ENCODE peak calls at places on chromosomes 1 and 21, in seven cellular contexts. R is hepatocyte; P is CD8-positive, alpha-beta T cell; G is cardiac muscle cell; I is ovary; O is transverse colon; Q is heart left ventricle. D is an unnamed sample.

GRCh38 chr1:174262747-174263241 is 103.5 kb downstream of the RABGAP1L start:
- DNase-seq in O (no peak), I (no peak), Q (peak; percentile 30), R (peak; percentile 54), G (peak; percentile 74), P (no peak), D (peak; percentile 59)

GRCh38 chr1:159068877-159069276 is 7.7 kb downstream of the AIM2 start:
- DNase-seq in R (no peak), O (no peak), G (peak; percentile 67), I (no peak), P (no peak), Q (no peak), D (no peak)

GRCh38 chr1:1630965-1631792 is 794 bp upstream of the MMP23B start:
- DNase-seq in G (peak; percentile 80), Q (peak; percentile 86), R (peak; percentile 65), O (peak; percentile 60), P (peak; percentile 38), I (peak; percentile 90), D (no peak)

GRCh38 chr21:45887121-45887611 is 94.4 kb upstream of the COL6A1 start:
- DNase-seq in I (no peak), R (no peak), G (peak; percentile 32), Q (peak; percentile 52), O (no peak), P (no peak), D (no peak)

GRCh38 chr1:178486100-178487069 is 10.4 kb downstream of the CLEC20A start:
- DNase-seq in O (no peak), G (peak; percentile 26), I (no peak), Q (no peak), P (no peak), R (no peak), D (no peak)

GRCh38 chr21:43467785-43468184 is 40.9 kb upstream of the SIK1 start:
- DNase-seq in G (no peak), P (no peak), O (no peak), R (no peak), Q (peak; percentile 5), I (no peak), D (no peak)

GRCh38 chr1:173669491-173669941 is at the start of gene ANKRD45:
- DNase-seq in O (no peak), Q (peak; percentile 44), P (no peak), G (peak; percentile 76), R (peak; percentile 57), I (peak; percentile 70), D (no peak)

GRCh38 chr1:232432313-232432712 is 197.6 kb downstream of the SIPA1L2 start:
- DNase-seq in O (no peak), G (peak; percentile 26), I (no peak), R (no peak), Q (peak; percentile 63), P (no peak), D (no peak)

GRCh38 chr1:173715538-173715844 is 710 bp downstream of the KLHL20 start:
- DNase-seq in Q (no peak), O (no peak), G (no peak), R (no peak), P (no peak), I (no peak), D (no peak)

GRCh38 chr1:36273024-36273423 is 33.1 kb upstream of the SH3D21 start:
- DNase-seq in O (no peak), Q (no peak), R (no peak), I (no peak), P (no peak), G (peak; percentile 35), D (no peak)
- H3K27ac ChIP-seq in O (no peak overlapping the region), Q (no peak overlapping the region), R (peak overlapping the region; percentile 4), I (no peak overlapping the region), P (no peak overlapping the region), G (peak overlapping the region; percentile 88), D (no peak overlapping the region)

GRCh38 chr1:40039757-40040510 is 595 bp upstream of the CAP1 start:
- DNase-seq in I (peak; percentile 83), Q (peak; percentile 93), P (peak; percentile 75), O (peak; percentile 92), R (peak; percentile 77), G (peak; percentile 93), D (peak; percentile 79)

GRCh38 chr1:40042337-40042736 is 1.8 kb downstream of the CAP1 start:
- DNase-seq in Q (no peak), P (no peak), O (no peak), G (no peak), I (no peak), R (no peak), D (no peak)

GRCh38 chr1:40039245-40039756 is 1.2 kb upstream of the CAP1 start:
- DNase-seq in R (no peak), P (no peak), I (no peak), G (no peak), O (no peak), Q (no peak), D (no peak)

GRCh38 chr1:40041466-40041838 is 923 bp downstream of the CAP1 start:
- DNase-seq in Q (no peak), R (no peak), P (no peak), G (no peak), O (no peak), I (no peak), D (peak; percentile 34)

DNA sequence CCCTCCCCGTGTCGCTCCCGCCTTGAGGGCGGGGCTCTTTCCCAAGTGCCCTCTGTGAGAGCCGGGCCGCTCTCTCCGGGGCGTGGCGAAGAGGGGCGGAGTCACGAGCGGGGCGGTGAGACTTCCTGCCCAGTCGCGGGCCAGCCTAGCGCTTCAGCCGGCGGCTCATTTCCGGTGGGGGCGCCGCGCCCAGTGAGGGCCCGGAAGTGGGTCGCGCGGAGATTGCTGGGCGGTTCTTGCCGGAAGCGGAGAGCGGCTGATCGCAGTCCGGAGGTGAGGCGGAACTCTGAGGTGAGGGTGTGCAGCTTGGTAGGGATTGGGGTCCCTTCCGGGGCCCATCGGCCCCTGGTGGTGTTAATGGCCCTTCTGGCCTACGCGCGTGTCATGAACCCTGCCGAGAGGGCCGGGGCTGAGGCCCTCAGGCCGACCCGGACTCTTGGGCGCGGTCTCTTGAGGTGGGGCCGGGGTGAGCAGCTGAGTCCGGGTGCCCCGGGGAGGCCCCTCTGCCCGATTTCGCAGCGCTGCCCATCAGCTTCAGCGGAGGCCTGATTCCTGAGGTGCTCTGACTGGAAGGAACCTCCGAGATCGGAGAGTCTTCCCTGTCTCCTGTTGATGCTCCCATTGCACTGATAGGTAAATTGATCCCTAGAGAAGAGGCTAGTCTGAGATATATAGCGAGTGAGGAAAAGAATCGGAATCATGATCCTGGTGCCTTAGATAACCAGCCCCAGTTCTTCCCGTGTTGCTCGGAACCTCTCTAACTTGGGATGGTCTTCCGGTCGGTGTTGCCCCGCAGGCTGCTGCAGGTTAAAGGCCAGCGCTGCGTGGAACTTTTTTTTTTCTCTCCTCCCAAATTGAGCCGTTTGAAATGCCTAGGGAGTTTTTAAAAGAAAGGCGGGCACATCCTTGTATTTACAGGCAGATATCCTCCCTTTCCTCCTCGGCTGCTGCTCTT is at the start of gene CAP1:
- DNase-seq in G (peak; percentile 99), Q (peak; percentile 99), O (peak; percentile 100), R (peak; percentile 100), I (peak; percentile 100), P (peak; percentile 100), D (peak; percentile 100)
- H3K4me1 ChIP-seq in G (peaks cover 7% of the 10 kb centered on the region), Q (peaks cover 48% of the 10 kb centered on the region), O (peaks cover 22% of the 10 kb centered on the region), R (peaks cover 24% of the 10 kb centered on the region), I (peaks cover 2% of the 10 kb centered on the region), P (peaks cover 71% of the 10 kb centered on the region), D (peaks cover 7% of the 10 kb centered on the region)

GRCh38 chr1:156368889-156369684 is at the start of gene RHBG:
- DNase-seq in G (peak; percentile 42), O (peak; percentile 71), I (peak; percentile 70), R (peak; percentile 86), P (no peak), Q (peak; percentile 41), D (peak; percentile 71)
- H3K27me3 ChIP-seq in G (peaks cover 17% of the 10 kb centered on the region), O (peaks cover 71% of the 10 kb centered on the region), I (no peaks in the 10 kb centered on the region), R (no peaks in the 10 kb centered on the region), P (peaks cover 5% of the 10 kb centered on the region), Q (peaks cover 39% of the 10 kb centered on the region), D (no peaks in the 10 kb centered on the region)

DNA sequence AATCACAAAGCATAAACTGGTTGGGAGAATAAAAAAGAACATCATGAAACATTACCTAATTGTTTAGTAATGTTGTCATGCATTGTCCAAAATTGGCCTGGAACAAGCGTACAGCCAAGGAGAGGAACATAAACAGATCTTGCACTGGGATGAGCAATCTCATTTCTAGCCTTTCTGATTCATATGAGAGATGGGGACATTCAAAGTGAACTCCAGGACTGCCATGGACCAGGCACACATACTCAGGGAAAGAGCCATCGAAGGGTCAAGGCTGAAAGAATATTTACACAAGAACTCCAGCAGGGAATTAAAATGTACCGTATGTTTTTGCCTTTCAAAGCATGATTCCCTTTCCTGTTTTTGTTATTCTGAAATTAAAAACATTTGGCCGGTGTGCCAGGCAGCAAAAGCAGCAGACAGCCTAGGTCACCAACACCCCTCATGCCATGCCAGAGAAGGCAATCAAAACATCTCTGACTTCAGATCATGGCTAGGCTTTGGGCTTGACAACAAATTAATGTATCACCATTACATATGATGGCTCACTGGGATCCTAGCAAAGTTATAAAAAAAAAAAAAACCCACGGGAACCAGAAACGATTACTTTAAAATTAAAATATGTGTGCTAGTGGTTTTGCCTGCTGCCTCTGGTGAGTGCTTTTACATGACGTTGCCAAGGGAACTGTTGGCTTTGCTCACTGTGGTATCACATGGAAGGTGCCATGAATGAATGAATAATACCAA is 159.8 kb downstream of the TGFBR3 start:
- DNase-seq in O (peak; percentile 17), I (peak; percentile 36), Q (no peak), R (peak; percentile 27), G (peak; percentile 78), P (no peak), D (no peak)
- H3K27ac ChIP-seq in O (peak overlapping the region; percentile 79), I (peak overlapping the region; percentile 69), Q (peak overlapping the region; percentile 92), R (peak overlapping the region; percentile 63), G (no peak overlapping the region), P (no peak overlapping the region), D (peak overlapping the region; percentile 94)

D was measured in small intestine.